ENCODE peak calls at places on chromosome 22, in five cellular contexts. G is HCT116, K is HepG2, N is K562, L is GM12878. U is an unnamed sample.

GRCh38 chr22:19853058-19853878 is 1.4 kb downstream of the GNB1L start:
- DNase-seq in G (no peak), N (no peak), L (no peak), K (no peak), U (no peak)

GRCh38 chr22:28810839-28811491 is 10.6 kb upstream of the XBP1 start:
- DNase-seq in N (no peak), K (peak; percentile 96), G (no peak), L (no peak), U (no peak)

GRCh38 chr22:37739611-37740049 is 42.8 kb downstream of the TRIOBP start:
- DNase-seq in L (no peak), G (no peak), K (no peak), N (no peak), U (no peak)

GRCh38 chr22:48316245-48316875 is 1511.3 kb downstream of the BRD1 start:
- DNase-seq in L (no peak), G (no peak), K (no peak), N (no peak), U (no peak)

GRCh38 chr22:30286331-30286730 is 3.0 kb downstream of the CASTOR1 start:
- DNase-seq in K (no peak), N (no peak), G (no peak), L (no peak), U (no peak)

GRCh38 chr22:30948930-30949342 is 19.6 kb downstream of the MORC2 start:
- DNase-seq in K (no peak), N (no peak), L (no peak), G (no peak), U (peak; percentile 19)

GRCh38 chr22:48301908-48302307 is 1525.8 kb downstream of the BRD1 start:
- DNase-seq in K (no peak), N (no peak), G (no peak), L (no peak), U (no peak)

GRCh38 chr22:29470159-29470855 is 9.7 kb upstream of the NEFH start:
- DNase-seq in N (peak; percentile 80), L (no peak), G (peak; percentile 62), K (peak; percentile 26), U (peak; percentile 94)

GRCh38 chr22:39152024-39152510 is 413 bp downstream of the CBX7 start:
- DNase-seq in G (no peak), K (no peak), L (no peak), N (no peak), U (no peak)

GRCh38 chr22:39151329-39151975 is 1.0 kb downstream of the CBX7 start:
- DNase-seq in L (no peak), N (no peak), K (no peak), G (no peak), U (no peak)

GRCh38 chr22:39149915-39150847 is 2.3 kb downstream of the CBX7 start:
- DNase-seq in N (no peak), G (no peak), K (peak; percentile 31), L (no peak), U (peak; percentile 50)

GRCh38 chr22:39152511-39153219 is at the start of gene CBX7:
- DNase-seq in K (peak; percentile 49), N (peak; percentile 96), G (peak; percentile 74), L (peak; percentile 46), U (peak; percentile 86)

GRCh38 chr22:39150848-39151215 is 1.6 kb downstream of the CBX7 start:
- DNase-seq in K (no peak), G (no peak), L (no peak), N (no peak), U (no peak)
- TF ChIP-seq REST in K (no peak), G (no peak), L (no peak), N (no peak), U (no peak)

GRCh38 chr22:44535362-44536095 is 37.5 kb upstream of the RTL6 start:
- DNase-seq in N (no peak), L (no peak), G (no peak), K (no peak), U (no peak)

GRCh38 chr22:44538518-44539315 is 40.7 kb upstream of the RTL6 start:
- DNase-seq in L (no peak), G (no peak), K (no peak), N (no peak), U (no peak)

GRCh38 chr22:44536411-44536810 is 38.4 kb upstream of the RTL6 start:
- DNase-seq in G (no peak), L (no peak), N (no peak), K (no peak), U (no peak)

GRCh38 chr22:44538071-44538470 is 40.0 kb upstream of the RTL6 start:
- DNase-seq in G (no peak), L (no peak), N (no peak), K (peak; percentile 3), U (no peak)

GRCh38 chr22:44537016-44537936 is 39.2 kb upstream of the RTL6 start:
- DNase-seq in N (no peak), K (no peak), G (no peak), L (no peak), U (no peak)
- TF ChIP-seq EZH2 in N (no peak), K (no peak), G (no peak), L (no peak), U (no peak)

DNA sequence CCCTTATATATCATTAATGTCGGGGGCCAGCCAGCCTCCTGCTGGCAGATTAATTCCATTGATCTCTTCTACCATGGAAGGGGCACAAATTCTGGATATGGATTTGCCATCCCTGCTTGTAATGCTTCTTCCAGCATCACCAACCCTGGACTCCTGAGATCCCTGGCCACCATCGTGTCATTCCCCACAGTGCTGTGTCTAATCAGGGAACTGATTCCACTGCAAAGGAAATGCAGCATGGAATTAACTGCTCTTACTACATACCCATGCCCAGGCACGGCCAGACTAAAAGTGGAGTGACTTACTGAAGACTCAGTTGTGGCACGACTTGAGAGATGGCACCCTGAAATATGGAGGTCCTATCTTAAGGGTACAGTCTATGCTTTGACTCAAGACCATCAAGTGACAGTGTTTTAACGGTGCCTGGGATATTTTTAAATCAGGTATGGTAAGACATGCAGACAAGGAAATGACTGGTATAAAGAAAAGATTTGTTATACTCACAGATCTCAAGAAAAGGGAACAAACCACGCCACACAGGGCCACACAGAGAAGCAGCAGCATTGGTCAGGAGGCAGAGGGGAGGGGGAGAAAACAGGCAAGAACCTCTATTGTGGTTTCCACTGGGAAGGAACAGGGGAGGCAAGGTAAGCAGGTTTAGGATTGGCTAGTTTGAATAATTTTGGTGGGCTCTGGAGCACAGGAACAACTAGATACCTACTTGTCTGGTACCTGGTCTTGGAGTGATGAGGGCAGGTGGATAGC is 65.1 kb downstream of the IGLL5 start:
- DNase-seq in L (no peak), K (no peak), N (no peak), G (no peak), U (no peak)
- H3K4me1 ChIP-seq in L (peaks cover 18% of the 10 kb centered on the region), K (no peaks in the 10 kb centered on the region), N (no peaks in the 10 kb centered on the region), G (no peaks in the 10 kb centered on the region), U (no peaks in the 10 kb centered on the region)

GRCh38 chr22:46662226-46662625 is 42.0 kb downstream of the GRAMD4 start:
- DNase-seq in N (no peak), G (no peak), L (no peak), K (no peak), U (no peak)

GRCh38 chr22:46659791-46660186 is 39.6 kb downstream of the GRAMD4 start:
- DNase-seq in L (no peak), K (no peak), N (no peak), G (no peak), U (no peak)

GRCh38 chr22:46661221-46661851 is 41.1 kb downstream of the GRAMD4 start:
- DNase-seq in G (peak; percentile 62), N (no peak), K (no peak), L (no peak), U (no peak)

GRCh38 chr22:46659059-46659790 is 39.0 kb downstream of the GRAMD4 start:
- DNase-seq in L (no peak), K (no peak), N (no peak), G (no peak), U (no peak)

DNA sequence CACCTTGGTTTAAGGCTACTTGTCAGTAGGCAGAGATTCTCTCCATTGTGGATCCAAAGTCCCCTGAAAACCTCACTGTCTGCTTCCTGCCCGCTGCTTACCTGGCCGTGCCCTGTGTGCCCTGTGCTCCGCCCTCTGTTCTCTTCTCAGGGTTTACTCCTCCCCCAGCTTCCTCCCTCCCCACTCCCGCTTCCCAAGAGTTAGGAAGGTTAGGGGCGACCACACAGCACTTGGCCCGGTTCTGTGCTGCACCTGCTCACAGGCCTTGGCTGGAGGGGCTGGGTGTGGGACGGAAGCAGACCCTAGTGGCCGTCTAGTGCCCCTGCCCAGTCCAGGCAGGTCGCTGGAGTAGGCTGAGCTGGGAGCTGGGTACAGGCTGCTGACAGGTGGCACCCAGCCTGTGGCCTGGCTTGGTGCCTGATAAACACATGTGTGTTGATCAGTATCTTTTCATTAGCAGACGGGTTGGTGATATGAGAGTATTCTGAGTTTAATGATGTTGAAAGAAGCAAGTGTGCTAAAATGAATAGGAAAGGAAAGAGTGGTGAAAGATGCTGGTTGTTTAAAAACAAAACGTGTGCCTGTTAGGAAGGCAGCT is 40.5 kb downstream of the GRAMD4 start:
- DNase-seq in L (no peak), K (peak; percentile 41), N (no peak), G (no peak), U (peak; percentile 53)
- TF ChIP-seq REST in L (no peak), K (no peak), N (no peak), G (no peak), U (no peak)

GRCh38 chr22:43341565-43341964 is 1.6 kb downstream of the SCUBE1 start:
- DNase-seq in K (no peak), N (no peak), L (no peak), G (no peak), U (no peak)

GRCh38 chr22:43345356-43345755 is 2.2 kb upstream of the SCUBE1 start:
- DNase-seq in K (no peak), G (no peak), L (no peak), N (no peak), U (no peak)

GRCh38 chr22:43342347-43343261 is 568 bp downstream of the SCUBE1 start:
- DNase-seq in N (no peak), L (no peak), K (no peak), G (no peak), U (peak; percentile 47)

GRCh38 chr22:43345761-43346261 is 2.6 kb upstream of the SCUBE1 start:
- DNase-seq in G (no peak), K (peak; percentile 46), L (no peak), N (peak; percentile 30), U (no peak)

DNA sequence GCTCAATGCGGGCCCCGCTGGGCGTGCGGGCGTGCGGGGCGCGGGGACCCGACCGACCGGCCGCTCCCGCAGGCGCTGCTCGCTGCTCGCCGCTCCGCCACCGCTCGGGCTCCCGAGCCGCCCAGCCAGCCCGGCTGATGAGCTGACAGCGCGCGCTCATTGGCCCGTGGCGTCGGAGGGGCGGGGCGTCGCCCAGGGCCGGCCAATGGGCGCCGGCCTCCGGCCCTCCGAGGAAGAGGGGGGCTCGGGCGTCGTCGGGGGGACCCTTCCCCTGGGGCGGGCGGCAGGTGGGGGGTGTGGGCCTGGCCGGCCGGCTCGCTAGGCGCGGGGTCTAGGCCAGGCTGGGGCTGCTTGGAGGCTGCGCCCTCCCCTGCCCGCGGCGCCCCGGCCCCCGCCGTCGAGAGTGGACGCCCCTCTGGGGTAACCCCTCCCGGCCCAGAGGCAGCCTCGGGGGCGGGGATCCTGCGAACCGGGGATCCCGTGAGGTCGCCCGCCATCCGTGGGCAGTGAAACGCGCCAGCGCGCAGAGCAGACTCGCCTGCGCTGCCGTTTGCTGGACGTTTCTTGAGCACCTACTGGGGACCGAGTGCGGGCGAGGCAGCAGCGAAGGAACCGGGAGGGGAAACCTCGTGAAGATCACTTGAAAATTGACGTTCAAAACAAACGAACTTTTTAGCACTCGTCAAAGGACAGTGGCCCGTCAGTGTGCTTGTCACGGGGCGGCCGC is at the start of gene SCUBE1:
- DNase-seq in G (no peak), K (no peak), L (no peak), N (peak; percentile 87), U (peak; percentile 89)
- TF ChIP-seq EZH2 in G (no peak), K (no peak), L (no peak), N (no peak), U (no peak)